ENCODE peak calls at places on chromosome 19, in six cellular contexts. One of them, this sample, is unnamed.

GRCh38 chr19:17180997-17181702 is 34.0 kb upstream of the USE1 start:
- DNase-seq in effector memory CD4-positive, alpha-beta T cell: no peak
- DNase-seq in GM04503: no peak
- DNase-seq in NCI-H774: no peak
- DNase-seq in NCI-H1105 treated with DMSO at 0.1 percent for 48 hours: no peak
- DNase-seq in PC-3: no peak
- DNase-seq in this sample: no peak

GRCh38 chr19:39133431-39134270 is 8.1 kb downstream of the PAK4 start:
- DNase-seq in effector memory CD4-positive, alpha-beta T cell: no peak
- DNase-seq in NCI-H774: no peak
- DNase-seq in GM04503: no peak
- DNase-seq in NCI-H1105 treated with DMSO at 0.1 percent for 48 hours: no peak
- DNase-seq in PC-3: no peak
- DNase-seq in this sample: no peak

GRCh38 chr19:2552859-2553258 is 76.9 kb downstream of the GADD45B start:
- DNase-seq in GM04503: no peak
- DNase-seq in PC-3: peak
- DNase-seq in NCI-H774: no peak
- DNase-seq in effector memory CD4-positive, alpha-beta T cell: peak
- DNase-seq in NCI-H1105 treated with DMSO at 0.1 percent for 48 hours: no peak
- DNase-seq in this sample: no peak

GRCh38 chr19:2140193-2140545 is 11.2 kb downstream of the AP3D1 start:
- DNase-seq in effector memory CD4-positive, alpha-beta T cell: no peak
- DNase-seq in PC-3: no peak
- DNase-seq in NCI-H774: no peak
- DNase-seq in NCI-H1105 treated with DMSO at 0.1 percent for 48 hours: no peak
- DNase-seq in GM04503: no peak
- DNase-seq in this sample: no peak

GRCh38 chr19:39038098-39038497 is 5.7 kb upstream of the FBXO27 start:
- DNase-seq in effector memory CD4-positive, alpha-beta T cell: no peak
- DNase-seq in PC-3: peak
- DNase-seq in GM04503: no peak
- DNase-seq in NCI-H1105 treated with DMSO at 0.1 percent for 48 hours: peak
- DNase-seq in NCI-H774: no peak
- DNase-seq in this sample: no peak

GRCh38 chr19:15126511-15126910 is 19.3 kb downstream of the SYDE1 start:
- DNase-seq in NCI-H1105 treated with DMSO at 0.1 percent for 48 hours: no peak
- DNase-seq in GM04503: no peak
- DNase-seq in NCI-H774: no peak
- DNase-seq in effector memory CD4-positive, alpha-beta T cell: no peak
- DNase-seq in PC-3: no peak
- DNase-seq in this sample: no peak

GRCh38 chr19:55087542-55087935 is 11.9 kb downstream of the EPS8L1 start:
- DNase-seq in PC-3: no peak
- DNase-seq in GM04503: no peak
- DNase-seq in NCI-H1105 treated with DMSO at 0.1 percent for 48 hours: no peak
- DNase-seq in effector memory CD4-positive, alpha-beta T cell: no peak
- DNase-seq in NCI-H774: no peak
- DNase-seq in this sample: peak

GRCh38 chr19:17242431-17243208 is 3.1 kb downstream of the NR2F6 start:
- DNase-seq in PC-3: no peak
- DNase-seq in NCI-H774: no peak
- DNase-seq in effector memory CD4-positive, alpha-beta T cell: no peak
- DNase-seq in NCI-H1105 treated with DMSO at 0.1 percent for 48 hours: no peak
- DNase-seq in GM04503: no peak
- DNase-seq in this sample: no peak

GRCh38 chr19:16673226-16673625 is 12.3 kb downstream of the TMEM38A start:
- DNase-seq in NCI-H774: no peak
- DNase-seq in NCI-H1105 treated with DMSO at 0.1 percent for 48 hours: no peak
- DNase-seq in GM04503: no peak
- DNase-seq in PC-3: no peak
- DNase-seq in effector memory CD4-positive, alpha-beta T cell: no peak
- DNase-seq in this sample: no peak

GRCh38 chr19:46861691-46862503 is 1.1 kb downstream of the ARHGAP35 start:
- DNase-seq in effector memory CD4-positive, alpha-beta T cell: no peak
- DNase-seq in PC-3: peak
- DNase-seq in NCI-H774: no peak
- DNase-seq in NCI-H1105 treated with DMSO at 0.1 percent for 48 hours: peak
- DNase-seq in GM04503: no peak
- DNase-seq in this sample: no peak

GRCh38 chr19:53553159-53553558 is 15.2 kb downstream of the ZNF331 start:
- DNase-seq in PC-3: no peak
- DNase-seq in GM04503: no peak
- DNase-seq in NCI-H774: no peak
- DNase-seq in NCI-H1105 treated with DMSO at 0.1 percent for 48 hours: no peak
- DNase-seq in effector memory CD4-positive, alpha-beta T cell: no peak
- DNase-seq in this sample: no peak

GRCh38 chr19:28726533-28726932 is 486.4 kb downstream of the UQCRFS1 start:
- DNase-seq in PC-3: no peak
- DNase-seq in NCI-H774: no peak
- DNase-seq in GM04503: no peak
- DNase-seq in NCI-H1105 treated with DMSO at 0.1 percent for 48 hours: no peak
- DNase-seq in effector memory CD4-positive, alpha-beta T cell: no peak
- DNase-seq in this sample: no peak

GRCh38 chr19:55114566-55115145 is 2.8 kb downstream of the PPP1R12C start:
- DNase-seq in effector memory CD4-positive, alpha-beta T cell: no peak
- DNase-seq in NCI-H774: no peak
- DNase-seq in GM04503: no peak
- DNase-seq in PC-3: no peak
- DNase-seq in NCI-H1105 treated with DMSO at 0.1 percent for 48 hours: no peak
- DNase-seq in this sample: no peak

GRCh38 chr19:33472696-33473624 is 48.6 kb downstream of the PEPD start:
- DNase-seq in NCI-H774: no peak
- DNase-seq in GM04503: peak
- DNase-seq in PC-3: peak
- DNase-seq in effector memory CD4-positive, alpha-beta T cell: no peak
- DNase-seq in NCI-H1105 treated with DMSO at 0.1 percent for 48 hours: no peak
- DNase-seq in this sample: no peak

GRCh38 chr19:48784527-48784926 is 26.3 kb downstream of the BCAT2 start:
- DNase-seq in GM04503: no peak
- DNase-seq in NCI-H774: peak
- DNase-seq in PC-3: peak
- DNase-seq in effector memory CD4-positive, alpha-beta T cell: no peak
- DNase-seq in NCI-H1105 treated with DMSO at 0.1 percent for 48 hours: no peak
- DNase-seq in this sample: no peak

GRCh38 chr19:1084024-1084868 is 10.9 kb downstream of the POLR2E start:
- DNase-seq in GM04503: no peak
- DNase-seq in PC-3: no peak
- DNase-seq in NCI-H1105 treated with DMSO at 0.1 percent for 48 hours: peak
- DNase-seq in effector memory CD4-positive, alpha-beta T cell: no peak
- DNase-seq in NCI-H774: no peak
- DNase-seq in this sample: no peak

GRCh38 chr19:38433268-38433733 is at the start of gene RYR1:
- DNase-seq in NCI-H1105 treated with DMSO at 0.1 percent for 48 hours: no peak
- DNase-seq in GM04503: no peak
- DNase-seq in PC-3: no peak
- DNase-seq in NCI-H774: no peak
- DNase-seq in effector memory CD4-positive, alpha-beta T cell: no peak
- DNase-seq in this sample: peak

GRCh38 chr19:1587872-1588271 is 4.8 kb downstream of the MBD3 start:
- DNase-seq in PC-3: no peak
- DNase-seq in NCI-H1105 treated with DMSO at 0.1 percent for 48 hours: no peak
- DNase-seq in effector memory CD4-positive, alpha-beta T cell: no peak
- DNase-seq in NCI-H774: no peak
- DNase-seq in GM04503: no peak
- DNase-seq in this sample: no peak

GRCh38 chr19:29771708-29772415 is 39.9 kb upstream of the CCNE1 start:
- DNase-seq in NCI-H774: no peak
- DNase-seq in NCI-H1105 treated with DMSO at 0.1 percent for 48 hours: peak
- DNase-seq in effector memory CD4-positive, alpha-beta T cell: no peak
- DNase-seq in PC-3: peak
- DNase-seq in GM04503: no peak
- DNase-seq in this sample: peak

GRCh38 chr19:42919757-42920079 is 2.0 kb upstream of the PSG6 start:
- DNase-seq in NCI-H774: no peak
- DNase-seq in NCI-H1105 treated with DMSO at 0.1 percent for 48 hours: no peak
- DNase-seq in effector memory CD4-positive, alpha-beta T cell: no peak
- DNase-seq in GM04503: no peak
- DNase-seq in PC-3: no peak
- DNase-seq in this sample: no peak

GRCh38 chr19:3606690-3607289 is at the start of gene TBXA2R:
- DNase-seq in NCI-H774: peak
- DNase-seq in GM04503: no peak
- DNase-seq in NCI-H1105 treated with DMSO at 0.1 percent for 48 hours: no peak
- DNase-seq in PC-3: peak
- DNase-seq in effector memory CD4-positive, alpha-beta T cell: no peak
- DNase-seq in this sample: peak

GRCh38 chr19:12730054-12730453 is 4.4 kb downstream of the TRIR start:
- DNase-seq in NCI-H1105 treated with DMSO at 0.1 percent for 48 hours: no peak
- DNase-seq in NCI-H774: no peak
- DNase-seq in PC-3: no peak
- DNase-seq in effector memory CD4-positive, alpha-beta T cell: no peak
- DNase-seq in GM04503: no peak
- DNase-seq in this sample: no peak

GRCh38 chr19:18798384-18799352 is 7.6 kb upstream of the COMP start:
- DNase-seq in NCI-H1105 treated with DMSO at 0.1 percent for 48 hours: no peak
- DNase-seq in GM04503: no peak
- DNase-seq in effector memory CD4-positive, alpha-beta T cell: no peak
- DNase-seq in PC-3: no peak
- DNase-seq in NCI-H774: peak
- DNase-seq in this sample: no peak

GRCh38 chr19:41456342-41456918 is 13.5 kb downstream of the ERICH4 start:
- DNase-seq in PC-3: no peak
- DNase-seq in effector memory CD4-positive, alpha-beta T cell: no peak
- DNase-seq in NCI-H1105 treated with DMSO at 0.1 percent for 48 hours: no peak
- DNase-seq in NCI-H774: no peak
- DNase-seq in GM04503: no peak
- DNase-seq in this sample: no peak

GRCh38 chr19:35436477-35437141 is 11.4 kb upstream of the FFAR2 start:
- DNase-seq in NCI-H1105 treated with DMSO at 0.1 percent for 48 hours: peak
- DNase-seq in effector memory CD4-positive, alpha-beta T cell: no peak
- DNase-seq in PC-3: peak
- DNase-seq in NCI-H774: no peak
- DNase-seq in GM04503: no peak
- DNase-seq in this sample: no peak

GRCh38 chr19:13428352-13428751 is 77.9 kb downstream of the CACNA1A start:
- DNase-seq in NCI-H1105 treated with DMSO at 0.1 percent for 48 hours: no peak
- DNase-seq in effector memory CD4-positive, alpha-beta T cell: no peak
- DNase-seq in PC-3: peak
- DNase-seq in GM04503: no peak
- DNase-seq in NCI-H774: no peak
- DNase-seq in this sample: no peak

GRCh38 chr19:35031072-35031881 is 1.0 kb downstream of the SCN1B start:
- DNase-seq in NCI-H774: no peak
- DNase-seq in GM04503: no peak
- DNase-seq in PC-3: peak
- DNase-seq in effector memory CD4-positive, alpha-beta T cell: no peak
- DNase-seq in NCI-H1105 treated with DMSO at 0.1 percent for 48 hours: peak
- DNase-seq in this sample: no peak

GRCh38 chr19:15297416-15298224 is 34.7 kb downstream of the BRD4 start:
- DNase-seq in GM04503: no peak
- DNase-seq in NCI-H1105 treated with DMSO at 0.1 percent for 48 hours: no peak
- DNase-seq in effector memory CD4-positive, alpha-beta T cell: no peak
- DNase-seq in PC-3: peak
- DNase-seq in NCI-H774: peak
- DNase-seq in this sample: no peak

This sample was measured in heart left ventricle.